ENCODE peak calls at places on chromosome 10, in eight cellular contexts. L, C, N, T, R, E, S and I are unnamed samples. For H3K4me1 and H3K9me3, the result is how much of the 10 kb centered on the place peaks cover.

GRCh38 chr10:27611861-27612450 is 107.9 kb downstream of the RAB18 start:
- DNase-seq in N (no peak), C (no peak), L (no peak), T (no peak), S (no peak), R (no peak), E (no peak), I (no peak)

GRCh38 chr10:23656735-23657134 is 217.9 kb downstream of the OTUD1 start:
- DNase-seq in S (no peak), L (no peak), E (no peak), C (no peak), T (no peak), R (no peak), N (no peak), I (no peak)

GRCh38 chr10:125782661-125783060 is 7.0 kb upstream of the MMP21 start:
- DNase-seq in C (no peak), S (no peak), L (no peak), T (no peak), E (no peak), N (no peak), R (no peak), I (no peak)

GRCh38 chr10:61987951-61988379 is 86.5 kb downstream of the ARID5B start:
- DNase-seq in C (no peak), R (no peak), N (no peak), L (no peak), S (no peak), T (no peak), E (no peak), I (no peak)

GRCh38 chr10:124221356-124222297 is 128.2 kb upstream of the CHST15 start:
- DNase-seq in S (peak), N (peak), L (no peak), E (no peak), C (no peak), T (no peak), R (no peak), I (no peak)

GRCh38 chr10:30434273-30435067 is 486 bp downstream of the MAP3K8 start:
- DNase-seq in N (peak), L (peak), S (peak), T (peak), E (peak), C (peak), R (peak), I (peak)

GRCh38 chr10:26335574-26336093 is 102.5 kb upstream of the APBB1IP start:
- DNase-seq in E (no peak), L (no peak), T (no peak), R (no peak), S (no peak), N (no peak), C (no peak), I (no peak)

GRCh38 chr10:80186364-80187012 is 18.8 kb downstream of the ANXA11 start:
- DNase-seq in S (no peak), T (no peak), N (no peak), R (no peak), C (no peak), L (no peak), E (no peak), I (no peak)

GRCh38 chr10:3529691-3530090 is 255.3 kb downstream of the KLF6 start:
- DNase-seq in T (no peak), S (no peak), C (no peak), N (no peak), E (no peak), L (no peak), R (no peak), I (no peak)

GRCh38 chr10:132862485-132863420 is 76.8 kb upstream of the NKX6-2 start:
- DNase-seq in T (peak), C (no peak), E (no peak), L (no peak), R (peak), S (no peak), N (no peak), I (no peak)

GRCh38 chr10:127426746-127427145 is 122.4 kb upstream of the NPS start:
- DNase-seq in L (no peak), S (no peak), N (no peak), C (no peak), T (no peak), E (no peak), R (no peak), I (no peak)

GRCh38 chr10:5461914-5462840 is 37.2 kb downstream of the CALML5 start:
- DNase-seq in T (no peak), C (no peak), S (peak), L (no peak), E (no peak), R (no peak), N (peak), I (no peak)

GRCh38 chr10:118958984-118959916 is 70.3 kb upstream of the NANOS1 start:
- DNase-seq in N (peak), L (peak), R (no peak), C (peak), T (peak), S (peak), E (no peak), I (no peak)

GRCh38 chr10:28302012-28302667 is 724 bp downstream of the MPP7 start:
- DNase-seq in R (no peak), S (peak), E (no peak), T (no peak), C (no peak), N (peak), L (no peak), I (no peak)

GRCh38 chr10:126387041-126387908 is 1.0 kb downstream of the ADAM12 start:
- DNase-seq in N (peak), L (peak), C (peak), E (peak), R (no peak), T (peak), S (peak), I (peak)

GRCh38 chr10:69914373-69915268 is 112.9 kb downstream of the COL13A1 start:
- DNase-seq in R (no peak), S (peak), E (peak), C (no peak), T (peak), L (peak), N (peak), I (peak)

GRCh38 chr10:47298730-47299129 is 1.3 kb upstream of the GDF10 start:
- DNase-seq in L (no peak), T (no peak), R (no peak), N (no peak), E (no peak), C (no peak), S (no peak), I (no peak)

GRCh38 chr10:119700321-119700954 is 25.4 kb upstream of the INPP5F start:
- DNase-seq in L (no peak), R (no peak), E (no peak), N (no peak), T (no peak), C (no peak), S (no peak), I (no peak)

GRCh38 chr10:95308389-95309302 is 17.8 kb upstream of the PDLIM1 start:
- DNase-seq in E (no peak), N (peak), L (peak), C (peak), S (peak), R (peak), T (peak), I (peak)

GRCh38 chr10:1171586-1171985 is 115.4 kb downstream of the WDR37 start:
- DNase-seq in L (no peak), C (no peak), N (no peak), T (no peak), R (no peak), S (no peak), E (no peak), I (no peak)

GRCh38 chr10:29140991-29141390 is 147.9 kb upstream of the LYZL1 start:
- DNase-seq in N (peak), C (peak), T (no peak), E (no peak), L (peak), R (no peak), S (peak), I (peak)

GRCh38 chr10:28326516-28327493 is 23.9 kb upstream of the MPP7 start:
- DNase-seq in R (no peak), N (peak), S (peak), T (peak), C (no peak), L (no peak), E (no peak), I (peak)

GRCh38 chr10:62008943-62009342 is 107.4 kb downstream of the ARID5B start:
- DNase-seq in T (no peak), S (no peak), N (no peak), R (no peak), C (no peak), E (no peak), L (no peak), I (no peak)

GRCh38 chr10:102418612-102419560 is at the start of gene PSD:
- DNase-seq in S (no peak), T (no peak), R (no peak), L (no peak), C (no peak), E (no peak), N (no peak), I (no peak)

GRCh38 chr10:125016611-125017202 is 74.8 kb downstream of the ZRANB1 start:
- DNase-seq in R (no peak), E (no peak), S (peak), T (peak), N (no peak), C (no peak), L (no peak), I (no peak)

GRCh38 chr10:121566755-121567154 is 31.5 kb downstream of the FGFR2 start:
- DNase-seq in C (no peak), L (no peak), T (no peak), E (no peak), R (no peak), N (no peak), S (no peak), I (no peak)

GRCh38 chr10:1251769-1252168 is 195.6 kb downstream of the WDR37 start:
- DNase-seq in S (no peak), L (no peak), T (no peak), N (no peak), C (no peak), R (no peak), E (no peak), I (peak)

GRCh38 chr10:22560391-22561239 is 153.8 kb downstream of the PIP4K2A start:
- DNase-seq in L (no peak), E (no peak), R (no peak), C (no peak), T (no peak), S (no peak), N (no peak), I (no peak)

GRCh38 chr10:1137499-1138163 is 81.4 kb downstream of the WDR37 start:
- DNase-seq in S (no peak), L (no peak), R (no peak), E (no peak), T (no peak), N (no peak), C (no peak), I (peak)

GRCh38 chr10:70662362-70663220 is 9.7 kb upstream of the ADAMTS14 start:
- DNase-seq in T (no peak), N (peak), C (no peak), S (peak), L (no peak), E (no peak), R (peak), I (peak)

GRCh38 chr10:92997620-92998019 is 63.0 kb upstream of the CYP26C1 start:
- DNase-seq in L (no peak), T (no peak), C (no peak), S (no peak), N (peak), R (no peak), E (no peak), I (peak)

GRCh38 chr10:30928742-30929141 is 102.9 kb downstream of the ZNF438 start:
- DNase-seq in S (no peak), L (no peak), R (no peak), N (no peak), E (no peak), T (no peak), C (no peak), I (no peak)

GRCh38 chr10:7054915-7055314 is 355.9 kb downstream of the SFMBT2 start:
- DNase-seq in N (no peak), R (no peak), S (no peak), L (peak), E (no peak), T (no peak), C (no peak), I (no peak)

GRCh38 chr10:91880310-91880709 is 29.0 kb downstream of the FGFBP3 start:
- DNase-seq in T (no peak), R (no peak), S (no peak), L (peak), N (no peak), E (no peak), C (peak), I (no peak)

DNA sequence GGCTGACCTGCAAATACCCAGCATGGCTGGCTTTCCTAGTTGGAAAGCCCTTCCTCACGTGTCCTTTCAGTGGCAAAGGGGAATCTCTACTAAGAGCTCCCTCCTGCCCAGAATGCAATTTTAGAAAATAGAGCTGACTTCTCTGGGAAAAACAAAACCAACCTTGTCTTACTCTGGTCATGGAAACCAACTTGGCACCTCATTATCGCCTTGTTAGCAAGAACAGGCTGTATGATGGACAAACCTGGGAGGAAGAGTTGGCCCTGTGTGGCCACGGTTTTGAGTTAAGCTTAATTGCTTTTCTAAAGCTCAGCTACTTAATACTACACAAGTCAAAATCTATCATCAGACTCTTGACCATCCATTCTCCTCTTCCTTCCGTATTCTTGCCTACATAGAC is 94.1 kb upstream of the PDCD4 start:
- DNase-seq in L (no peak), N (no peak), C (no peak), T (no peak), S (no peak), E (no peak), R (no peak), I (no peak)
- H3K4me1 ChIP-seq in L (under half), N (under half), C (under half), T (under half), S (under half), E (under half), R (under half), I (under half)

GRCh38 chr10:131816157-131816775 is 84.5 kb upstream of the PPP2R2D start:
- DNase-seq in S (no peak), E (no peak), N (no peak), L (no peak), T (no peak), C (no peak), R (no peak), I (no peak)
- H3K4me3 ChIP-seq in S (no peak), E (no peak), N (no peak), L (no peak), T (no peak), C (no peak), R (no peak), I (no peak)

GRCh38 chr10:42652860-42653259 is 14.5 kb upstream of the ZNF33B start:
- DNase-seq in S (no peak), N (no peak), R (no peak), T (no peak), C (no peak), L (no peak), E (no peak), I (no peak)
- H3K9me3 ChIP-seq in S (under half), N (under half), R (under half), T (under half), C (under half), L (under half), E (under half), I (under half)

DNA sequence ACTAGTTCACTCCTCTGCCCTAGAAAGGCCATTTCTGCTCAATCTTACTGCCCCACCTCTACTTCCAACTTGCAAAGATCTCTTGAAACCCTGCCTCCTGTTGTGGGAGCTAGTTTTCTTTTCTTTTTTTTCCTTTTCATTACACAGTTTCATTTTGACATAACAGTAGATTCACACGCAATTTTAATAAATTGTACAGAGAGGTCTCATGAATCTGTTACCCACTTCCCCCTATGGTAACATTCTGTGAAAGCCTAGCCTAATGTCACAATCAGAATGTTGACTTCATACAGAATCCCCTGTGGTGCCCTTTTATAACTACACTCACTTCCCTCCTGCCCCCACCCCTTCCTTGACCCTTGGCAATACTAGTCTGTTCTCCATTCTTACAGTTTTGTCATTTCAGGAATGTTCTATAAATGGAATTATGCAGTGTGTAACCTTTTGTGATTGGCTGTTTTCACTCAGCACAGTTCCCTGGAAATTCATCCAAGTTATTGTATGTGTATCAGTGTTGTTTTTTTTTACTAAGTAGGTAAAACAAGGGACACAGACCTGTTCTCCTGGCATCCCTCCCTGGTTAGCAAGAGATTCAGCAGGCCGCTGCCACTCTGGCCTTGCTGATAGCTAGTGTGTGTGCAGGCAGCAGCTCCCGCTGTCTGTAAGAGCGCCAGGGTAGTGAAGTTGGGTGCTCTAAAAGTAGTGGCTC is 21.5 kb downstream of the CHST3 start:
- DNase-seq in S (peak), T (no peak), L (no peak), N (peak), E (no peak), R (no peak), C (no peak), I (peak)
- H3K4me1 ChIP-seq in S (under half), T (under half), L (under half), N (under half), E (under half), R (under half), C (under half), I (under half)

GRCh38 chr10:63711361-63711760 is 190.2 kb downstream of the REEP3 start:
- DNase-seq in R (no peak), T (no peak), S (peak), C (no peak), L (no peak), N (peak), E (no peak), I (no peak)

GRCh38 chr10:63712717-63713115 is 191.5 kb downstream of the REEP3 start:
- DNase-seq in N (no peak), T (no peak), R (no peak), C (no peak), L (no peak), E (no peak), S (peak), I (no peak)

GRCh38 chr10:63716174-63716573 is 195.0 kb downstream of the REEP3 start:
- DNase-seq in E (no peak), L (no peak), C (no peak), N (no peak), R (no peak), T (no peak), S (no peak), I (no peak)

GRCh38 chr10:63711866-63712716 is 190.9 kb downstream of the REEP3 start:
- DNase-seq in T (peak), C (peak), S (peak), E (no peak), R (peak), N (peak), L (peak), I (peak)

GRCh38 chr10:63713191-63714144 is 192.3 kb downstream of the REEP3 start:
- DNase-seq in N (peak), S (peak), T (peak), E (no peak), L (peak), C (no peak), R (no peak), I (no peak)
- H3K4me3 ChIP-seq in N (no peak), S (no peak), T (no peak), E (no peak), L (no peak), C (no peak), R (no peak), I (no peak)

GRCh38 chr10:104104418-104104817 is 17.6 kb upstream of the SFR1 start:
- DNase-seq in R (no peak), S (no peak), L (no peak), N (no peak), C (no peak), E (no peak), T (no peak), I (no peak)

GRCh38 chr10:104101902-104102301 is 16.2 kb upstream of the COL17A1 start:
- DNase-seq in E (no peak), L (no peak), C (no peak), T (no peak), N (no peak), S (no peak), R (no peak), I (no peak)

GRCh38 chr10:104103956-104104355 is 18.0 kb upstream of the SFR1 start:
- DNase-seq in S (no peak), T (no peak), R (no peak), C (no peak), N (no peak), L (no peak), E (no peak), I (no peak)

GRCh38 chr10:104100795-104101194 is 15.1 kb upstream of the COL17A1 start:
- DNase-seq in L (no peak), R (no peak), S (no peak), T (no peak), N (no peak), E (no peak), C (no peak), I (no peak)

DNA sequence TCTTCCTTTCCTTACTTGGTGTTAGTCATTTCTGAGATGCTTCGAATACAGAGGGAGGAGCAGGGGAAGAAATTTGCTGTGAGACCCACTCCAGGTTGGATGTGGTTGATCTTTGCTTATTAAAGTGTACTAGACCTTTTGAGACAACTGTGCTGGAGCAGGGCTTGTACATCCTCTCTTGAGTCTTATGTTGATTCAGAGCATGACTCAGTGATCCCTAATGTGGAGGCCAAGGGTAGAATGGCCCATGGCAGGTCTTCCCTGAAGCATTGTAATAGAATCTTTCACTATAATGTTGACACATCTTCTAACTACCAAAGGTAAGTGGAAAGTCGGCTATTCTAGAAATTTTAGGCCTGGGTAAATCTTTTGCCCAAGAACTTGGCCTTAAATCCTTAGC is 17.0 kb upstream of the SFR1 start:
- DNase-seq in C (no peak), T (no peak), N (no peak), S (no peak), L (peak), R (no peak), E (no peak), I (no peak)
- H3K9me3 ChIP-seq in C (under half), T (under half), N (under half), S (under half), L (under half), R (under half), E (under half), I (under half)

GRCh38 chr10:49518566-49518965 is 20.4 kb downstream of the ERCC6 start:
- DNase-seq in C (no peak), R (no peak), E (no peak), L (no peak), T (no peak), S (no peak), N (no peak), I (no peak)
- H3K4me1 ChIP-seq in C (under half), R (under half), E (under half), L (under half), T (under half), S (under half), N (under half), I (under half)

DNA sequence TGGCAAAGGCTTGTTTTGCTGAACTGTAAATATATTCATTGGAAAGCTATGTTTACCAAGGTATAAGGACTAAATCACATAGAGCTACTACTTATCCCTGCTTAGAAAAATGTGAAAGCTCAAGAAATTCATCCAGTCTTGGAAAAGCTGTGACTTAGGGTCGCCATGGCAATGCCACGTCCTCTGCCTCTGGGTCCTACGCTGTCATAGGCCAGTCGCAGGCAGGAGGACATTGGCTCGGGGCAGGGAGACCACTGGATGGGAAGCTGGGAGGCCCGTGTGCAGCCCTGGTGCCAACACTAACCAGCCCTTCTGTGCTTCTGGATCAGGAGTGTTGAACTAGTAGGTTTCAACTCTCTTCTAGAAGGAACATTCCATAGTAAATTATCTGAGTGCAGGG is 67.3 kb upstream of the PDZD8 start:
- DNase-seq in T (no peak), N (peak), R (no peak), L (no peak), C (no peak), E (no peak), S (no peak), I (no peak)
- H3K4me3 ChIP-seq in T (no peak), N (no peak), R (no peak), L (no peak), C (no peak), E (no peak), S (no peak), I (no peak)

GRCh38 chr10:37095822-37096593 is 29.4 kb upstream of the ANKRD30A start:
- DNase-seq in S (no peak), T (no peak), L (peak), E (no peak), C (no peak), R (no peak), N (no peak), I (no peak)
- H3K9me3 ChIP-seq in S (under half), T (under half), L (under half), E (under half), C (under half), R (under half), N (under half), I (under half)